ENCODE peak calls at places on chromosomes 13 and 19, in ten cellular contexts. C is amniotic stem cell; A is GM04504; O is stimulated activated CD4-positive, alpha-beta T cell treated with anti-CD3 and anti-CD28 coated beads, Interleukin-2, amount 100 ng/mL, for 48 hours; T is heart right ventricle; K is HS-5; E is activated T-cell treated with anti-CD3 and anti-CD28 coated beads for 1 hour; F is Right ventricle myocardium superior; N is fibroblast of the aortic adventitia; W is CD8-positive, alpha-beta T cell. J is an unnamed sample.

GRCh38 chr13:44120814-44121505 is 241.3 kb downstream of the LACC1 start:
- DNase-seq in C (no peak), A (no peak), O (no peak), T (no peak), K (no peak), E (no peak), F (no peak), N (no peak), W (no peak), J (no peak)

GRCh38 chr13:44350775-44351504 is 22.7 kb upstream of the SERP2 start:
- DNase-seq in C (no peak), A (no peak), O (no peak), T (no peak), K (no peak), E (no peak), F (no peak), N (no peak), W (no peak), J (peak)

GRCh38 chr19:11361037-11361770 is 6.0 kb downstream of the PLPPR2 start:
- DNase-seq in C (no peak), A (no peak), O (no peak), T (peak), K (no peak), E (no peak), F (peak), N (no peak), W (no peak), J (no peak)

GRCh38 chr13:52010890-52011689 is at the start of gene ATP7B:
- DNase-seq in C (no peak), A (no peak), O (peak), T (peak), K (no peak), E (peak), F (peak), N (no peak), W (peak), J (no peak)

GRCh38 chr19:49761625-49762311 is 1.3 kb downstream of the TSKS start:
- DNase-seq in C (no peak), A (no peak), O (no peak), T (peak), K (no peak), E (no peak), F (peak), N (peak), W (no peak), J (no peak)

GRCh38 chr19:14089662-14090508 is 666 bp downstream of the SAMD1 start:
- DNase-seq in C (no peak), A (no peak), O (peak), T (peak), K (no peak), E (no peak), F (peak), N (peak), W (peak), J (no peak)

GRCh38 chr19:51573331-51573730 is 2.2 kb downstream of the ZNF175 start:
- DNase-seq in C (no peak), A (no peak), O (no peak), T (no peak), K (no peak), E (no peak), F (no peak), N (peak), W (no peak), J (no peak)

GRCh38 chr19:33275933-33276619 is 26.3 kb downstream of the CEBPA start:
- DNase-seq in C (no peak), A (no peak), O (no peak), T (no peak), K (no peak), E (no peak), F (no peak), N (no peak), W (no peak), J (no peak)

GRCh38 chr13:29490561-29490960 is 104.9 kb downstream of the SLC7A1 start:
- DNase-seq in C (no peak), A (no peak), O (no peak), T (no peak), K (no peak), E (no peak), F (no peak), N (no peak), W (no peak), J (no peak)

GRCh38 chr13:96033220-96034015 is 19.8 kb downstream of the UGGT2 start:
- DNase-seq in C (no peak), A (no peak), O (no peak), T (no peak), K (no peak), E (no peak), F (no peak), N (no peak), W (no peak), J (no peak)

GRCh38 chr13:76379341-76380105 is 506.7 kb downstream of the KCTD12 start:
- DNase-seq in C (no peak), A (no peak), O (no peak), T (no peak), K (no peak), E (no peak), F (no peak), N (no peak), W (no peak), J (no peak)

GRCh38 chr19:51607920-51608562 is 22.2 kb downstream of the SIGLEC5 start:
- DNase-seq in C (peak), A (peak), O (peak), T (peak), K (no peak), E (peak), F (peak), N (peak), W (peak), J (peak)

GRCh38 chr19:19672816-19673215 is 4.2 kb downstream of the ZNF101 start:
- DNase-seq in C (no peak), A (no peak), O (no peak), T (no peak), K (no peak), E (no peak), F (no peak), N (no peak), W (no peak), J (no peak)

GRCh38 chr19:36686365-36687213 is 823 bp upstream of the ZNF567 start:
- DNase-seq in C (no peak), A (no peak), O (no peak), T (peak), K (no peak), E (no peak), F (peak), N (peak), W (no peak), J (no peak)

GRCh38 chr13:82176761-82177160 is 1705.5 kb downstream of the SLITRK1 start:
- DNase-seq in C (no peak), A (no peak), O (no peak), T (no peak), K (no peak), E (no peak), F (no peak), N (no peak), W (no peak), J (no peak)

GRCh38 chr13:82654851-82655517 is 1227.3 kb downstream of the SLITRK1 start:
- DNase-seq in C (peak), A (no peak), O (no peak), T (peak), K (peak), E (no peak), F (peak), N (peak), W (peak), J (peak)

GRCh38 chr13:60397693-60398437 is 845 bp downstream of the TDRD3 start:
- DNase-seq in C (peak), A (peak), O (peak), T (peak), K (no peak), E (peak), F (peak), N (peak), W (peak), J (no peak)

GRCh38 chr13:20344836-20345490 is 112.8 kb upstream of the GJB6 start:
- DNase-seq in C (no peak), A (no peak), O (no peak), T (no peak), K (no peak), E (no peak), F (no peak), N (no peak), W (no peak), J (no peak)

GRCh38 chr13:31431722-31432137 is 232.0 kb downstream of the B3GLCT start:
- DNase-seq in C (no peak), A (peak), O (peak), T (peak), K (no peak), E (peak), F (peak), N (peak), W (no peak), J (no peak)

GRCh38 chr13:41652735-41653361 is 195.5 kb downstream of the RGCC start:
- DNase-seq in C (no peak), A (peak), O (no peak), T (no peak), K (no peak), E (peak), F (no peak), N (peak), W (peak), J (peak)

GRCh38 chr13:31174018-31174417 is 12.3 kb upstream of the HSPH1 start:
- DNase-seq in C (no peak), A (no peak), O (no peak), T (no peak), K (no peak), E (no peak), F (no peak), N (peak), W (no peak), J (no peak)

GRCh38 chr13:74132152-74132767 is 1.9 kb downstream of the KLF12 start:
- DNase-seq in C (no peak), A (no peak), O (no peak), T (no peak), K (no peak), E (no peak), F (no peak), N (peak), W (peak), J (no peak)